ENCODE peak calls at places on chromosomes 3 and 15, in nine cellular contexts. One of them, this sample, is unnamed.
A peak's percentile ranks its signal among the peaks of the same experiment; 100 is the strongest.

GRCh38 chr15:88835119-88835518 is 31.9 kb downstream of the ACAN start:
- DNase-seq in RWPE1: no peak
- DNase-seq in osteocyte: no peak
- DNase-seq in activated naive CD8-positive, alpha-beta T cell treated with anti-CD3 and anti-CD28 coated beads, Interleukin-2, amount 50 U/mL, for 24 hours: no peak
- DNase-seq in activated CD4-positive, alpha-beta T cell treated with anti-CD3 and anti-CD28 coated beads, Interleukin-2, amount 10 ng/mL, durations not matched to agents 7 days and 5 days: no peak
- DNase-seq in amniotic stem cell: no peak
- DNase-seq in Daoy: no peak
- DNase-seq in left ventricle myocardium superior: no peak
- DNase-seq in central memory CD4-positive, alpha-beta T cell: no peak
- DNase-seq in this sample: no peak

GRCh38 chr3:57977755-57978715 is 30.2 kb upstream of the FLNB start:
- DNase-seq in RWPE1: peak; percentile 44
- DNase-seq in osteocyte: no peak
- DNase-seq in activated naive CD8-positive, alpha-beta T cell treated with anti-CD3 and anti-CD28 coated beads, Interleukin-2, amount 50 U/mL, for 24 hours: no peak
- DNase-seq in activated CD4-positive, alpha-beta T cell treated with anti-CD3 and anti-CD28 coated beads, Interleukin-2, amount 10 ng/mL, durations not matched to agents 7 days and 5 days: no peak
- DNase-seq in amniotic stem cell: no peak
- DNase-seq in Daoy: peak; percentile 33
- DNase-seq in left ventricle myocardium superior: no peak
- DNase-seq in central memory CD4-positive, alpha-beta T cell: no peak
- DNase-seq in this sample: no peak

GRCh38 chr3:117688583-117688982 is 979.0 kb downstream of the TUSC7 start:
- DNase-seq in RWPE1: no peak
- DNase-seq in osteocyte: no peak
- DNase-seq in activated naive CD8-positive, alpha-beta T cell treated with anti-CD3 and anti-CD28 coated beads, Interleukin-2, amount 50 U/mL, for 24 hours: no peak
- DNase-seq in activated CD4-positive, alpha-beta T cell treated with anti-CD3 and anti-CD28 coated beads, Interleukin-2, amount 10 ng/mL, durations not matched to agents 7 days and 5 days: no peak
- DNase-seq in amniotic stem cell: no peak
- DNase-seq in Daoy: no peak
- DNase-seq in left ventricle myocardium superior: no peak
- DNase-seq in central memory CD4-positive, alpha-beta T cell: no peak
- DNase-seq in this sample: no peak

GRCh38 chr3:100992086-100993033 is 861 bp downstream of the ABI3BP start:
- DNase-seq in RWPE1: no peak
- DNase-seq in osteocyte: no peak
- DNase-seq in activated naive CD8-positive, alpha-beta T cell treated with anti-CD3 and anti-CD28 coated beads, Interleukin-2, amount 50 U/mL, for 24 hours: no peak
- DNase-seq in activated CD4-positive, alpha-beta T cell treated with anti-CD3 and anti-CD28 coated beads, Interleukin-2, amount 10 ng/mL, durations not matched to agents 7 days and 5 days: no peak
- DNase-seq in amniotic stem cell: peak; percentile 28
- DNase-seq in Daoy: peak; percentile 12
- DNase-seq in left ventricle myocardium superior: no peak
- DNase-seq in central memory CD4-positive, alpha-beta T cell: no peak
- DNase-seq in this sample: no peak

GRCh38 chr3:139299261-139300132 is 44.3 kb upstream of the MRPS22 start:
- DNase-seq in RWPE1: peak; percentile 58
- DNase-seq in osteocyte: no peak
- DNase-seq in activated naive CD8-positive, alpha-beta T cell treated with anti-CD3 and anti-CD28 coated beads, Interleukin-2, amount 50 U/mL, for 24 hours: no peak
- DNase-seq in activated CD4-positive, alpha-beta T cell treated with anti-CD3 and anti-CD28 coated beads, Interleukin-2, amount 10 ng/mL, durations not matched to agents 7 days and 5 days: no peak
- DNase-seq in amniotic stem cell: no peak
- DNase-seq in Daoy: peak; percentile 81
- DNase-seq in left ventricle myocardium superior: no peak
- DNase-seq in central memory CD4-positive, alpha-beta T cell: no peak
- DNase-seq in this sample: no peak

GRCh38 chr15:33737687-33738606 is 230.3 kb upstream of the CHRM5 start:
- DNase-seq in RWPE1: peak; percentile 72
- DNase-seq in osteocyte: no peak
- DNase-seq in activated naive CD8-positive, alpha-beta T cell treated with anti-CD3 and anti-CD28 coated beads, Interleukin-2, amount 50 U/mL, for 24 hours: peak; percentile 52
- DNase-seq in activated CD4-positive, alpha-beta T cell treated with anti-CD3 and anti-CD28 coated beads, Interleukin-2, amount 10 ng/mL, durations not matched to agents 7 days and 5 days: peak; percentile 51
- DNase-seq in amniotic stem cell: peak; percentile 11
- DNase-seq in Daoy: peak; percentile 35
- DNase-seq in left ventricle myocardium superior: no peak
- DNase-seq in central memory CD4-positive, alpha-beta T cell: no peak
- DNase-seq in this sample: no peak

GRCh38 chr15:26066896-26067295 is 203.8 kb upstream of the ATP10A start:
- DNase-seq in RWPE1: no peak
- DNase-seq in osteocyte: no peak
- DNase-seq in activated naive CD8-positive, alpha-beta T cell treated with anti-CD3 and anti-CD28 coated beads, Interleukin-2, amount 50 U/mL, for 24 hours: no peak
- DNase-seq in activated CD4-positive, alpha-beta T cell treated with anti-CD3 and anti-CD28 coated beads, Interleukin-2, amount 10 ng/mL, durations not matched to agents 7 days and 5 days: no peak
- DNase-seq in amniotic stem cell: no peak
- DNase-seq in Daoy: no peak
- DNase-seq in left ventricle myocardium superior: no peak
- DNase-seq in central memory CD4-positive, alpha-beta T cell: no peak
- DNase-seq in this sample: no peak

GRCh38 chr3:185208836-185209235 is 45.0 kb downstream of the EHHADH start:
- DNase-seq in RWPE1: no peak
- DNase-seq in osteocyte: no peak
- DNase-seq in activated naive CD8-positive, alpha-beta T cell treated with anti-CD3 and anti-CD28 coated beads, Interleukin-2, amount 50 U/mL, for 24 hours: no peak
- DNase-seq in activated CD4-positive, alpha-beta T cell treated with anti-CD3 and anti-CD28 coated beads, Interleukin-2, amount 10 ng/mL, durations not matched to agents 7 days and 5 days: no peak
- DNase-seq in amniotic stem cell: no peak
- DNase-seq in Daoy: no peak
- DNase-seq in left ventricle myocardium superior: no peak
- DNase-seq in central memory CD4-positive, alpha-beta T cell: no peak
- DNase-seq in this sample: no peak

GRCh38 chr3:35659808-35660207 is 20.5 kb downstream of the ARPP21 start:
- DNase-seq in RWPE1: no peak
- DNase-seq in osteocyte: no peak
- DNase-seq in activated naive CD8-positive, alpha-beta T cell treated with anti-CD3 and anti-CD28 coated beads, Interleukin-2, amount 50 U/mL, for 24 hours: no peak
- DNase-seq in activated CD4-positive, alpha-beta T cell treated with anti-CD3 and anti-CD28 coated beads, Interleukin-2, amount 10 ng/mL, durations not matched to agents 7 days and 5 days: no peak
- DNase-seq in amniotic stem cell: no peak
- DNase-seq in Daoy: no peak
- DNase-seq in left ventricle myocardium superior: no peak
- DNase-seq in central memory CD4-positive, alpha-beta T cell: no peak
- DNase-seq in this sample: no peak

This sample was measured in immature natural killer cell.